ENCODE peak calls at places on chromosome 17, in six cellular contexts. One of them, this sample, is unnamed.
A peak's percentile ranks its signal among the peaks of the same experiment; 100 is the strongest.

GRCh38 chr17:28493467-28493866 is 12.7 kb upstream of the FOXN1 start:
- DNase-seq in PC-3: no peak
- DNase-seq in neural progenitor cell: no peak
- DNase-seq in CD4-positive, CD25-positive, alpha-beta regulatory T cell: no peak
- DNase-seq in fibroblast of lung: no peak
- DNase-seq in HCT116: no peak
- DNase-seq in this sample: no peak

GRCh38 chr17:81132197-81132540 is 33.1 kb upstream of the PVALEF start:
- DNase-seq in PC-3: no peak
- DNase-seq in neural progenitor cell: no peak
- DNase-seq in CD4-positive, CD25-positive, alpha-beta regulatory T cell: no peak
- DNase-seq in fibroblast of lung: no peak
- DNase-seq in HCT116: no peak
- DNase-seq in this sample: no peak

GRCh38 chr17:2025220-2025621 is at the start of gene RTN4RL1:
- DNase-seq in PC-3: peak; percentile 88
- DNase-seq in neural progenitor cell: peak; percentile 81
- DNase-seq in CD4-positive, CD25-positive, alpha-beta regulatory T cell: peak; percentile 86
- DNase-seq in fibroblast of lung: peak; percentile 57
- DNase-seq in HCT116: peak; percentile 74
- DNase-seq in this sample: peak; percentile 77

GRCh38 chr17:34741967-34742366 is 162.6 kb downstream of the TMEM132E start:
- DNase-seq in PC-3: no peak
- DNase-seq in neural progenitor cell: no peak
- DNase-seq in CD4-positive, CD25-positive, alpha-beta regulatory T cell: no peak
- DNase-seq in fibroblast of lung: no peak
- DNase-seq in HCT116: no peak
- DNase-seq in this sample: no peak

GRCh38 chr17:17723354-17724261 is 42.4 kb downstream of the RAI1 start:
- DNase-seq in PC-3: no peak
- DNase-seq in neural progenitor cell: peak; percentile 77
- DNase-seq in CD4-positive, CD25-positive, alpha-beta regulatory T cell: peak; percentile 35
- DNase-seq in fibroblast of lung: peak; percentile 92
- DNase-seq in HCT116: no peak
- DNase-seq in this sample: peak; percentile 32

GRCh38 chr17:55264640-55265298 is at the start of gene HLF:
- DNase-seq in PC-3: peak; percentile 70
- DNase-seq in neural progenitor cell: peak; percentile 94
- DNase-seq in CD4-positive, CD25-positive, alpha-beta regulatory T cell: peak; percentile 89
- DNase-seq in fibroblast of lung: peak; percentile 65
- DNase-seq in HCT116: peak; percentile 58
- DNase-seq in this sample: peak; percentile 34

GRCh38 chr17:18040287-18040858 is 1.2 kb downstream of the GID4 start:
- DNase-seq in PC-3: no peak
- DNase-seq in neural progenitor cell: peak; percentile 43
- DNase-seq in CD4-positive, CD25-positive, alpha-beta regulatory T cell: no peak
- DNase-seq in fibroblast of lung: no peak
- DNase-seq in HCT116: no peak
- DNase-seq in this sample: no peak

GRCh38 chr17:36673637-36674277 is 72.4 kb downstream of the MRM1 start:
- DNase-seq in PC-3: no peak
- DNase-seq in neural progenitor cell: no peak
- DNase-seq in CD4-positive, CD25-positive, alpha-beta regulatory T cell: peak; percentile 28
- DNase-seq in fibroblast of lung: no peak
- DNase-seq in HCT116: no peak
- DNase-seq in this sample: no peak

GRCh38 chr17:80187090-80187489 is 17.3 kb downstream of the CARD14 start:
- DNase-seq in PC-3: peak; percentile 71
- DNase-seq in neural progenitor cell: no peak
- DNase-seq in CD4-positive, CD25-positive, alpha-beta regulatory T cell: no peak
- DNase-seq in fibroblast of lung: peak; percentile 45
- DNase-seq in HCT116: no peak
- DNase-seq in this sample: no peak

GRCh38 chr17:60141111-60142018 is 8.4 kb upstream of the CA4 start:
- DNase-seq in PC-3: no peak
- DNase-seq in neural progenitor cell: peak; percentile 70
- DNase-seq in CD4-positive, CD25-positive, alpha-beta regulatory T cell: no peak
- DNase-seq in fibroblast of lung: peak; percentile 38
- DNase-seq in HCT116: no peak
- DNase-seq in this sample: no peak

GRCh38 chr17:27905524-27906237 is 12.5 kb upstream of the LYRM9 start:
- DNase-seq in PC-3: no peak
- DNase-seq in neural progenitor cell: no peak
- DNase-seq in CD4-positive, CD25-positive, alpha-beta regulatory T cell: no peak
- DNase-seq in fibroblast of lung: no peak
- DNase-seq in HCT116: no peak
- DNase-seq in this sample: no peak

GRCh38 chr17:18362509-18363020 is 785 bp downstream of the SHMT1 start:
- DNase-seq in PC-3: peak; percentile 80
- DNase-seq in neural progenitor cell: peak; percentile 55
- DNase-seq in CD4-positive, CD25-positive, alpha-beta regulatory T cell: no peak
- DNase-seq in fibroblast of lung: peak; percentile 33
- DNase-seq in HCT116: no peak
- DNase-seq in this sample: no peak

GRCh38 chr17:12098568-12098967 is 77.9 kb downstream of the MAP2K4 start:
- DNase-seq in PC-3: no peak
- DNase-seq in neural progenitor cell: no peak
- DNase-seq in CD4-positive, CD25-positive, alpha-beta regulatory T cell: no peak
- DNase-seq in fibroblast of lung: no peak
- DNase-seq in HCT116: no peak
- DNase-seq in this sample: no peak

GRCh38 chr17:67441052-67441738 is 64.1 kb downstream of the PITPNC1 start:
- DNase-seq in PC-3: peak; percentile 89
- DNase-seq in neural progenitor cell: peak; percentile 73
- DNase-seq in CD4-positive, CD25-positive, alpha-beta regulatory T cell: peak; percentile 94
- DNase-seq in fibroblast of lung: peak; percentile 75
- DNase-seq in HCT116: peak; percentile 81
- DNase-seq in this sample: peak; percentile 60

GRCh38 chr17:70098030-70098429 is 23.0 kb downstream of the KCNJ16 start:
- DNase-seq in PC-3: no peak
- DNase-seq in neural progenitor cell: no peak
- DNase-seq in CD4-positive, CD25-positive, alpha-beta regulatory T cell: no peak
- DNase-seq in fibroblast of lung: no peak
- DNase-seq in HCT116: no peak
- DNase-seq in this sample: no peak

GRCh38 chr17:11264183-11264871 is 23.3 kb downstream of the SHISA6 start:
- DNase-seq in PC-3: peak; percentile 3
- DNase-seq in neural progenitor cell: no peak
- DNase-seq in CD4-positive, CD25-positive, alpha-beta regulatory T cell: no peak
- DNase-seq in fibroblast of lung: no peak
- DNase-seq in HCT116: peak; percentile 0
- DNase-seq in this sample: no peak

GRCh38 chr17:43006639-43007551 is at the start of gene IFI35:
- DNase-seq in PC-3: peak; percentile 60
- DNase-seq in neural progenitor cell: peak; percentile 65
- DNase-seq in CD4-positive, CD25-positive, alpha-beta regulatory T cell: peak; percentile 93
- DNase-seq in fibroblast of lung: peak; percentile 83
- DNase-seq in HCT116: peak; percentile 42
- DNase-seq in this sample: peak; percentile 81

GRCh38 chr17:62630365-62631085 is 3.1 kb downstream of the MRC2 start:
- DNase-seq in PC-3: no peak
- DNase-seq in neural progenitor cell: no peak
- DNase-seq in CD4-positive, CD25-positive, alpha-beta regulatory T cell: no peak
- DNase-seq in fibroblast of lung: no peak
- DNase-seq in HCT116: no peak
- DNase-seq in this sample: no peak

GRCh38 chr17:41118721-41119120 is 548 bp upstream of the KRTAP4-11 start:
- DNase-seq in PC-3: peak; percentile 60
- DNase-seq in neural progenitor cell: no peak
- DNase-seq in CD4-positive, CD25-positive, alpha-beta regulatory T cell: no peak
- DNase-seq in fibroblast of lung: peak; percentile 18
- DNase-seq in HCT116: no peak
- DNase-seq in this sample: no peak

DNA sequence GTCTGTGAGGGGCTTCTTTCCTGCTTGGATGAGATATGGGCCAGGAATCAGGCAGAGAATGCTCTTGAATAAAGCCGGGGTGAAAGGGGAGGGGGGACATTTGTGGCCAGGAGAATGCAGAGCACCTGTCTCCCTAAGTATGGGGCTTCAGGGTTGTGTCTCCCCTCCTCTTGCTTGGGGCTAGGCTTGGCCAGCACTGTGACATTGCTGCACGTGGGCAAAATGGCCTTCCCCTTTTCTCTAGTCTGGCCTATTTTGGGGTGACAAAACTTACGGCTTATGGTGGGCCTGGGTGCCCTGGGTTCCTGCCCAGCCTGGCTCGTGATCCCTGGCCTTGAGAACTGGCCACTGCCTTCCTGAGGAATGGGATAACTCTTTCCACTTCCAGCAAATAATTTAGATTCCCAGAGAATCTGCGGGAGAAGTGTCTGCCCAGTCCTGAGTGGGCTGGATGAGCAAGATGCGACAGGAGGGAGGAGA is 5.6 kb downstream of the NFE2L1 start:
- DNase-seq in PC-3: no peak
- DNase-seq in neural progenitor cell: peak; percentile 23
- DNase-seq in CD4-positive, CD25-positive, alpha-beta regulatory T cell: no peak
- DNase-seq in fibroblast of lung: no peak
- DNase-seq in HCT116: no peak
- DNase-seq in this sample: no peak
- H3K4me3 ChIP-seq in PC-3: no peak overlapping the region
- H3K4me3 ChIP-seq in neural progenitor cell: peak overlapping the region; percentile 30
- H3K4me3 ChIP-seq in CD4-positive, CD25-positive, alpha-beta regulatory T cell: no peak overlapping the region
- H3K4me3 ChIP-seq in fibroblast of lung: no peak overlapping the region
- H3K4me3 ChIP-seq in HCT116: no peak overlapping the region
- H3K4me3 ChIP-seq in this sample: no peak overlapping the region

DNA sequence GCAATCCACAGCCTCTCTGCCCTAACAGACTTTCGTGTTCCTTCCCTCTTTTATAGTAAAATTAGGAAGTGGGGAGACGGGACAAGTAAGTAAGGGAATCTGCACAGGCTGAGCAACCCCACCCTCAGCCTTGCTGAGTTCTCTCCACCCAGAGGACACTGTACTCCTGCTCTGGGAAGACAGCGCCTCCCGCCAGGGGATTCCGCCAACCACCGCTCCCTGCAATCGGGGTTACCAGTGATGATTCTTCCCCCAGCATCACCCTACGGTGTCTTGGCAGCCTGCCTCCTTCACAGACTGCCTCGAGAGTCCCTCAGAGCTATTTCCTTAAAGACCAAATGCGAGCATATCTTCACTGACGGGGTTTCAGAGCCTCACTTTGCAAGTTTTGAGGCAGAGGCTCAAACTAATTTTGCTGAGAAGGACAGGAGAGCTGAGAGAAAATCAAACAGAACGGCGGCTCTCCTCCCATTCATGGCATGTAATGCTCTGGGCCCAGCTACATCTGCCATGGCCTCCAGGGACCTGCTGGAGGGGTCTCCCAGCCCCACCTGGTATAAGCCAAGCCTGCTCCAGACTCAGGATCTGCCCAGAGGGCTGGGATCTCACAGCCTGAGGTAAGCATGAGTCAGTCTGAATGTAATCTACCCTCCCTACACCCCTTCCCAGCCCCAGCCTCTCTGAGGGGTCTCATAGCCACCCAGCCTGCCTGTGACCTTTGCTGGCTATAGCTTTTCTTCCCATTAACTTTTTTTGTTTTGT is 22.7 kb upstream of the ASGR2 start:
- DNase-seq in PC-3: peak; percentile 12
- DNase-seq in neural progenitor cell: no peak
- DNase-seq in CD4-positive, CD25-positive, alpha-beta regulatory T cell: no peak
- DNase-seq in fibroblast of lung: no peak
- DNase-seq in HCT116: no peak
- DNase-seq in this sample: no peak
- H3K27me3 ChIP-seq in PC-3: no peaks in the 10 kb centered on the region
- H3K27me3 ChIP-seq in neural progenitor cell: peaks cover 45% of the 10 kb centered on the region
- H3K27me3 ChIP-seq in CD4-positive, CD25-positive, alpha-beta regulatory T cell: peaks cover 2% of the 10 kb centered on the region
- H3K27me3 ChIP-seq in fibroblast of lung: peaks cover 26% of the 10 kb centered on the region
- H3K27me3 ChIP-seq in HCT116: no peaks in the 10 kb centered on the region
- H3K27me3 ChIP-seq in this sample: no peaks in the 10 kb centered on the region

GRCh38 chr17:7984904-7985303 is 17.5 kb upstream of the GUCY2D start:
- DNase-seq in PC-3: no peak
- DNase-seq in neural progenitor cell: no peak
- DNase-seq in CD4-positive, CD25-positive, alpha-beta regulatory T cell: no peak
- DNase-seq in fibroblast of lung: no peak
- DNase-seq in HCT116: no peak
- DNase-seq in this sample: no peak

GRCh38 chr17:7977805-7978204 is 24.6 kb upstream of the GUCY2D start:
- DNase-seq in PC-3: no peak
- DNase-seq in neural progenitor cell: no peak
- DNase-seq in CD4-positive, CD25-positive, alpha-beta regulatory T cell: no peak
- DNase-seq in fibroblast of lung: no peak
- DNase-seq in HCT116: no peak
- DNase-seq in this sample: no peak

GRCh38 chr17:7982171-7982570 is 20.2 kb upstream of the GUCY2D start:
- DNase-seq in PC-3: peak; percentile 73
- DNase-seq in neural progenitor cell: no peak
- DNase-seq in CD4-positive, CD25-positive, alpha-beta regulatory T cell: no peak
- DNase-seq in fibroblast of lung: peak; percentile 81
- DNase-seq in HCT116: no peak
- DNase-seq in this sample: no peak

GRCh38 chr17:7987112-7987893 is 15.1 kb upstream of the GUCY2D start:
- DNase-seq in PC-3: no peak
- DNase-seq in neural progenitor cell: no peak
- DNase-seq in CD4-positive, CD25-positive, alpha-beta regulatory T cell: no peak
- DNase-seq in fibroblast of lung: peak; percentile 51
- DNase-seq in HCT116: no peak
- DNase-seq in this sample: no peak

DNA sequence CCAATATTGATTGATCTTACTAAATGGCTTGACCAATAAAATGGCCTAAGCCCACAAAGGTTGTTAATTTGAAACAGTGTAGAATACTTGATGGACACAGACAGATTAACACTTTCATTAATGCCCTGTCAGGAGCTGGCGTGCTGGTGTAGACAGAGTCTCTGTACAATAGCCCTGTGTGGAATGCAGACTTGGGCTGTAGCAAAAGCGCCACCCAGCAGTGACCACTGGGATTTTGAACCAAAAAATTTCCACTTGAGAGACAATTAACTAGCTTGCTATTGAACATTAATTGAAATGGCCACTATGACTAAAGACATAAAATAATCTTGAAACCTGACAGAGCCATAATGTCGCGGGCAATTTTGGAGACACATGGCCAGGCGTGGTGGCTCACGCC is 19.7 kb upstream of the GUCY2D start:
- DNase-seq in PC-3: peak; percentile 51
- DNase-seq in neural progenitor cell: peak; percentile 48
- DNase-seq in CD4-positive, CD25-positive, alpha-beta regulatory T cell: peak; percentile 18
- DNase-seq in fibroblast of lung: peak; percentile 40
- DNase-seq in HCT116: no peak
- DNase-seq in this sample: no peak
- H3K27ac ChIP-seq in PC-3: peak overlapping the region; percentile 61
- H3K27ac ChIP-seq in neural progenitor cell: no peak overlapping the region
- H3K27ac ChIP-seq in CD4-positive, CD25-positive, alpha-beta regulatory T cell: no peak overlapping the region
- H3K27ac ChIP-seq in fibroblast of lung: no peak overlapping the region
- H3K27ac ChIP-seq in HCT116: no peak overlapping the region
- H3K27ac ChIP-seq in this sample: no peak overlapping the region

GRCh38 chr17:29929544-29930398 is at the start of gene SSH2:
- DNase-seq in PC-3: peak; percentile 81
- DNase-seq in neural progenitor cell: peak; percentile 99
- DNase-seq in CD4-positive, CD25-positive, alpha-beta regulatory T cell: peak; percentile 94
- DNase-seq in fibroblast of lung: peak; percentile 79
- DNase-seq in HCT116: peak; percentile 60
- DNase-seq in this sample: peak; percentile 78

GRCh38 chr17:29930399-29931010 is 477 bp upstream of the SSH2 start:
- DNase-seq in PC-3: no peak
- DNase-seq in neural progenitor cell: peak; percentile 79
- DNase-seq in CD4-positive, CD25-positive, alpha-beta regulatory T cell: peak; percentile 25
- DNase-seq in fibroblast of lung: no peak
- DNase-seq in HCT116: no peak
- DNase-seq in this sample: peak; percentile 5

GRCh38 chr17:29927546-29927945 is 2.5 kb downstream of the SSH2 start:
- DNase-seq in PC-3: no peak
- DNase-seq in neural progenitor cell: no peak
- DNase-seq in CD4-positive, CD25-positive, alpha-beta regulatory T cell: no peak
- DNase-seq in fibroblast of lung: peak; percentile 21
- DNase-seq in HCT116: no peak
- DNase-seq in this sample: no peak

GRCh38 chr17:29931253-29931932 is 1.4 kb upstream of the SSH2 start:
- DNase-seq in PC-3: peak; percentile 62
- DNase-seq in neural progenitor cell: peak; percentile 86
- DNase-seq in CD4-positive, CD25-positive, alpha-beta regulatory T cell: peak; percentile 89
- DNase-seq in fibroblast of lung: peak; percentile 71
- DNase-seq in HCT116: peak; percentile 82
- DNase-seq in this sample: peak; percentile 60

GRCh38 chr17:29929006-29929543 is 953 bp downstream of the SSH2 start:
- DNase-seq in PC-3: peak; percentile 37
- DNase-seq in neural progenitor cell: peak; percentile 35
- DNase-seq in CD4-positive, CD25-positive, alpha-beta regulatory T cell: peak; percentile 42
- DNase-seq in fibroblast of lung: peak; percentile 45
- DNase-seq in HCT116: no peak
- DNase-seq in this sample: peak; percentile 12
- H3K4me3 ChIP-seq in PC-3: peak overlapping the region; percentile 85
- H3K4me3 ChIP-seq in neural progenitor cell: peak overlapping the region; percentile 78
- H3K4me3 ChIP-seq in CD4-positive, CD25-positive, alpha-beta regulatory T cell: peak overlapping the region; percentile 95
- H3K4me3 ChIP-seq in fibroblast of lung: peak overlapping the region; percentile 95
- H3K4me3 ChIP-seq in HCT116: peak overlapping the region; percentile 92
- H3K4me3 ChIP-seq in this sample: peak overlapping the region; percentile 81

This sample was measured in naive thymus-derived CD4-positive, alpha-beta T cell.